ENCODE peak calls at places on chromosomes 3 and 15, in eight cellular contexts. K is progenitor cell of endocrine pancreas, Q is endodermal cell, C is IMR-90, R is brain microvascular endothelial cell, H is bronchial epithelial cell, W is left lung, T is cardiac muscle cell. P is an unnamed sample.

GRCh38 chr3:45127130-45127822 is 18.9 kb downstream of the CDCP1 start:
- DNase-seq in K (no peak), Q (no peak), C (no peak), R (no peak), H (peak), W (no peak), T (no peak), P (no peak)

GRCh38 chr3:184582583-184582982 is 21.0 kb downstream of the EPHB3 start:
- DNase-seq in K (no peak), Q (peak), C (no peak), R (peak), H (no peak), W (no peak), T (peak), P (no peak)

GRCh38 chr3:23735062-23735461 is 70.7 kb upstream of the UBE2E1 start:
- DNase-seq in K (no peak), Q (no peak), C (no peak), R (no peak), H (no peak), W (no peak), T (no peak), P (no peak)

GRCh38 chr3:133956982-133957381 is 61.3 kb upstream of the RAB6B start:
- DNase-seq in K (no peak), Q (no peak), C (no peak), R (no peak), H (no peak), W (no peak), T (no peak), P (no peak)

GRCh38 chr3:78762121-78762520 is 1005.7 kb downstream of the ROBO1 start:
- DNase-seq in K (no peak), Q (no peak), C (no peak), R (no peak), H (no peak), W (no peak), T (no peak), P (no peak)

GRCh38 chr15:91456251-91456718 is 356.2 kb downstream of the SV2B start:
- DNase-seq in K (no peak), Q (no peak), C (peak), R (peak), H (peak), W (no peak), T (no peak), P (no peak)

GRCh38 chr15:43508421-43508820 is 9.0 kb upstream of the MAP1A start:
- DNase-seq in K (no peak), Q (no peak), C (no peak), R (no peak), H (no peak), W (no peak), T (no peak), P (no peak)

GRCh38 chr3:128269796-128270195 is 116.5 kb downstream of the EEFSEC start:
- DNase-seq in K (no peak), Q (peak), C (no peak), R (no peak), H (no peak), W (no peak), T (no peak), P (no peak)

GRCh38 chr15:36769110-36769509 is 189.7 kb downstream of the CDIN1 start:
- DNase-seq in K (no peak), Q (no peak), C (peak), R (peak), H (no peak), W (no peak), T (no peak), P (no peak)

GRCh38 chr3:57397175-57398026 is 104.9 kb upstream of the ASB14 start:
- DNase-seq in K (no peak), Q (peak), C (peak), R (peak), H (peak), W (no peak), T (peak), P (peak)

GRCh38 chr15:89860446-89860845 is 33.3 kb downstream of the AP3S2 start:
- DNase-seq in K (no peak), Q (no peak), C (no peak), R (no peak), H (no peak), W (no peak), T (no peak), P (no peak)

GRCh38 chr15:81511160-81511559 is 137.1 kb upstream of the TMC3 start:
- DNase-seq in K (no peak), Q (no peak), C (peak), R (no peak), H (peak), W (no peak), T (no peak), P (no peak)

GRCh38 chr3:128624526-128625138 is 26.0 kb downstream of the RPN1 start:
- DNase-seq in K (no peak), Q (no peak), C (no peak), R (no peak), H (no peak), W (no peak), T (no peak), P (no peak)

GRCh38 chr3:33664195-33664594 is 53.9 kb downstream of the CLASP2 start:
- DNase-seq in K (no peak), Q (no peak), C (peak), R (peak), H (peak), W (no peak), T (no peak), P (no peak)

GRCh38 chr15:95486224-95486623 is 844.3 kb upstream of the NR2F2 start:
- DNase-seq in K (no peak), Q (no peak), C (no peak), R (no peak), H (no peak), W (no peak), T (no peak), P (no peak)

GRCh38 chr3:149547413-149547812 is 72.9 kb downstream of the TM4SF4 start:
- DNase-seq in K (no peak), Q (no peak), C (peak), R (no peak), H (no peak), W (no peak), T (no peak), P (no peak)

GRCh38 chr3:7800006-7800780 is 701.4 kb upstream of the LMCD1 start:
- DNase-seq in K (no peak), Q (no peak), C (no peak), R (no peak), H (peak), W (no peak), T (no peak), P (no peak)
- TF ChIP-seq CTCF in K (peak), Q (peak), C (no peak), R (no peak), H (no peak), W (no peak), T (peak), P (no peak)

GRCh38 chr15:39125904-39126303 is 455.0 kb upstream of the THBS1 start:
- DNase-seq in K (no peak), Q (peak), C (peak), R (no peak), H (peak), W (no peak), T (peak), P (peak)
- TF ChIP-seq CTCF in K (peak), Q (peak), C (peak), R (peak), H (peak), W (peak), T (peak), P (peak)

GRCh38 chr3:60177726-60178125 is 1073.5 kb downstream of the FHIT start:
- DNase-seq in K (no peak), Q (no peak), C (no peak), R (no peak), H (no peak), W (no peak), T (no peak), P (no peak)

GRCh38 chr3:60186359-60186758 is 1064.9 kb downstream of the FHIT start:
- DNase-seq in K (no peak), Q (no peak), C (no peak), R (no peak), H (no peak), W (no peak), T (no peak), P (no peak)

GRCh38 chr3:60185161-60185560 is 1066.1 kb downstream of the FHIT start:
- DNase-seq in K (no peak), Q (no peak), C (no peak), R (no peak), H (no peak), W (no peak), T (no peak), P (no peak)

GRCh38 chr3:60178931-60179653 is 1072.2 kb downstream of the FHIT start:
- DNase-seq in K (no peak), Q (no peak), C (no peak), R (no peak), H (no peak), W (no peak), T (no peak), P (no peak)

GRCh38 chr3:60182697-60183096 is 1068.6 kb downstream of the FHIT start:
- DNase-seq in K (no peak), Q (no peak), C (no peak), R (no peak), H (no peak), W (no peak), T (no peak), P (no peak)
- TF ChIP-seq CTCF in K (no peak), Q (peak), C (no peak), R (no peak), H (no peak), W (no peak), T (no peak), P (no peak)

GRCh38 chr3:11258958-11259357 is 13.2 kb upstream of the ATG7 start:
- DNase-seq in K (no peak), Q (no peak), C (no peak), R (no peak), H (no peak), W (no peak), T (no peak), P (no peak)

GRCh38 chr3:11254876-11255275 is 17.3 kb upstream of the ATG7 start:
- DNase-seq in K (no peak), Q (no peak), C (no peak), R (no peak), H (peak), W (no peak), T (no peak), P (no peak)

GRCh38 chr3:11260460-11260859 is 11.7 kb upstream of the ATG7 start:
- DNase-seq in K (no peak), Q (no peak), C (no peak), R (no peak), H (no peak), W (no peak), T (no peak), P (no peak)
- TF ChIP-seq CTCF in K (no peak), Q (peak), C (no peak), R (no peak), H (no peak), W (no peak), T (no peak), P (no peak)

DNA sequence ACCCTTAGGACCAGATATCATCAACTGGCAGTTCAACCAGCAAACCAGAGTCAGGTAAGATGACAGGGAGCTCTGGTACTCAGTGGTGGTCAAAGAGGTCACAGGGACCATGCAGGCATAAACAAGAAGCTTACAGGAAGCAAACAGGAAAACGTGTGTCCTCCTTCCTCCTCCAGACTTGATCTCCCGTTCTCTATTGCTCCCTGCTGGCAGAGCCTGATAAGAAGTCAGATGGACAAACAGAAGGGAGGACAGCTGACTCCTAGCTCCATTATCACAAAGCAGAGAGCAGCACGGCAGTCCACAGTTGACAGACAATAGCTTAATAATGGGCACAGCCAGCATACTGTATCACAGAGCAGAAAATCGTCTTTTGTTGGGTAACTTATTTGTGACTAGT is 156.5 kb upstream of the SLC2A2 start:
- DNase-seq in K (no peak), Q (no peak), C (peak), R (no peak), H (no peak), W (no peak), T (no peak), P (no peak)
- TF ChIP-seq CTCF in K (peak), Q (peak), C (peak), R (peak), H (peak), W (no peak), T (peak), P (no peak)

GRCh38 chr3:67858492-67858891 is 204.1 kb upstream of the SUCLG2 start:
- DNase-seq in K (no peak), Q (no peak), C (no peak), R (no peak), H (no peak), W (no peak), T (no peak), P (no peak)

GRCh38 chr3:67853520-67853919 is 199.1 kb upstream of the SUCLG2 start:
- DNase-seq in K (no peak), Q (no peak), C (no peak), R (no peak), H (no peak), W (no peak), T (no peak), P (no peak)

DNA sequence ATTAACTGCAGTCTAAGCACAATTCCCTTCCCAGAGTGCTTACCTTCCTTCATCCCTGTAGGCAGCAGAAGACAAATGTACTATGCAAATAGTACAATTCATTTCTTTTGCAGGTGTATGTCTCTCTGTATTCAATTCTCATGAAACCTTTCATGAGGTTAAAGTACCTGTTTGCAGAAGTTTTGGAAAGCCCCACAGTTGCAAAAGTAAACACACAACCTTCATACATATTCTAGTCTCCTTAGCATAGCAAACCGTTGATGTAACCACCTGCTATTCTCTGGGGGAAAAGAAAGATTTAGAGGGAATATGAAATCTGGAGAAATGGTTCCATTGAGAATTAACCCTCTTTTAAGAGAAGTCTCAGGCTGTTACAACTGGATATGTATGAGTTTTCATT is 200.3 kb upstream of the SUCLG2 start:
- DNase-seq in K (no peak), Q (no peak), C (no peak), R (no peak), H (no peak), W (no peak), T (no peak), P (no peak)
- TF ChIP-seq CTCF in K (no peak), Q (no peak), C (no peak), R (no peak), H (no peak), W (no peak), T (no peak), P (no peak)

GRCh38 chr3:107540857-107541256 is 18.1 kb downstream of the BBX start:
- DNase-seq in K (no peak), Q (no peak), C (no peak), R (no peak), H (no peak), W (no peak), T (no peak), P (no peak)
- TF ChIP-seq CTCF in K (no peak), Q (no peak), C (no peak), R (no peak), H (no peak), W (no peak), T (no peak), P (no peak)

GRCh38 chr3:144771401-144771870 is 799.8 kb downstream of the DIPK2A start:
- DNase-seq in K (no peak), Q (no peak), C (no peak), R (peak), H (no peak), W (no peak), T (no peak), P (no peak)

GRCh38 chr3:144773344-144773743 is 801.7 kb downstream of the DIPK2A start:
- DNase-seq in K (no peak), Q (no peak), C (no peak), R (no peak), H (no peak), W (no peak), T (no peak), P (no peak)

GRCh38 chr3:144772372-144772771 is 800.7 kb downstream of the DIPK2A start:
- DNase-seq in K (no peak), Q (no peak), C (no peak), R (no peak), H (peak), W (no peak), T (no peak), P (no peak)

GRCh38 chr3:144770291-144770690 is 798.7 kb downstream of the DIPK2A start:
- DNase-seq in K (no peak), Q (no peak), C (no peak), R (no peak), H (no peak), W (no peak), T (no peak), P (no peak)

GRCh38 chr3:144770813-144771400 is 799.3 kb downstream of the DIPK2A start:
- DNase-seq in K (no peak), Q (no peak), C (peak), R (peak), H (peak), W (no peak), T (peak), P (no peak)
- TF ChIP-seq CTCF in K (peak), Q (peak), C (peak), R (peak), H (no peak), W (peak), T (peak), P (no peak)

GRCh38 chr15:75062706-75063105 is 39.3 kb downstream of the PPCDC start:
- DNase-seq in K (no peak), Q (peak), C (no peak), R (no peak), H (no peak), W (no peak), T (no peak), P (no peak)
- TF ChIP-seq CTCF in K (no peak), Q (no peak), C (no peak), R (no peak), H (no peak), W (no peak), T (no peak), P (no peak)

GRCh38 chr3:76107935-76108570 is 322.7 kb upstream of the ZNF717 start:
- DNase-seq in K (no peak), Q (peak), C (peak), R (peak), H (peak), W (no peak), T (peak), P (no peak)
- TF ChIP-seq CTCF in K (peak), Q (peak), C (peak), R (peak), H (peak), W (peak), T (peak), P (peak)

P was measured in GM12864.